ENCODE peak calls at places on chromosomes 16 and 17, in ten cellular contexts. I is endothelial cell, J is GM20000, F is esophagus squamous epithelium, U is left ventricle myocardium inferior, W is sigmoid colon, M is AG09319, X is stomach, K is tibial artery, C is transverse colon. G is an unnamed sample.

GRCh38 chr16:380837-381787 is 666 bp downstream of the PGAP6 start:
- DNase-seq in M (no peak), U (no peak), J (peak; percentile 65), K (no peak), C (no peak), F (no peak), W (no peak), I (peak; percentile 49), X (no peak), G (peak; percentile 54)

GRCh38 chr16:85372627-85373372 is 240.3 kb upstream of the GSE1 start:
- DNase-seq in I (no peak), M (peak; percentile 30), X (peak; percentile 61), J (no peak), C (no peak), K (peak; percentile 83), U (no peak), F (no peak), W (peak; percentile 83), G (no peak)

GRCh38 chr17:2853722-2854580 is 57.7 kb downstream of the RAP1GAP2 start:
- DNase-seq in U (peak; percentile 36), C (peak; percentile 65), J (peak; percentile 38), X (peak; percentile 55), I (peak; percentile 35), K (no peak), M (no peak), F (no peak), W (no peak), G (no peak)

GRCh38 chr16:46961373-46962353 is 11.8 kb downstream of the DNAJA2 start:
- DNase-seq in I (no peak), W (no peak), J (no peak), C (no peak), X (no peak), U (no peak), F (no peak), M (no peak), K (no peak), G (no peak)

GRCh38 chr16:17316005-17316404 is 154.8 kb downstream of the XYLT1 start:
- DNase-seq in W (no peak), I (no peak), C (no peak), K (no peak), M (no peak), X (no peak), U (no peak), F (no peak), J (no peak), G (no peak)

GRCh38 chr17:69082696-69083095 is 22.0 kb upstream of the ABCA9 start:
- DNase-seq in I (no peak), M (no peak), W (no peak), U (no peak), C (no peak), X (no peak), J (no peak), K (no peak), F (no peak), G (no peak)

GRCh38 chr16:67598527-67598926 is 36.2 kb downstream of the CTCF start:
- DNase-seq in F (no peak), X (no peak), M (peak; percentile 36), K (no peak), C (no peak), I (no peak), W (no peak), U (no peak), J (no peak), G (no peak)

GRCh38 chr16:13351651-13352217 is 450.3 kb downstream of the SHISA9 start:
- DNase-seq in I (no peak), C (no peak), M (no peak), J (no peak), U (no peak), K (no peak), X (no peak), W (no peak), F (no peak), G (no peak)

GRCh38 chr17:57016764-57017116 is 38.8 kb downstream of the SCPEP1 start:
- DNase-seq in X (no peak), F (no peak), J (no peak), C (no peak), U (no peak), M (no peak), K (no peak), W (no peak), I (no peak), G (no peak)

GRCh38 chr17:4968166-4968915 is 724 bp upstream of the SPAG7 start:
- DNase-seq in X (no peak), I (peak; percentile 32), U (no peak), F (no peak), K (no peak), C (no peak), W (no peak), M (no peak), J (no peak), G (no peak)

GRCh38 chr17:81365148-81365600 is 30.1 kb upstream of the BAHCC1 start:
- DNase-seq in K (peak; percentile 60), X (peak; percentile 89), M (no peak), F (no peak), U (no peak), J (no peak), C (peak; percentile 77), W (peak; percentile 90), I (no peak), G (no peak)

GRCh38 chr16:53404959-53405358 is 29.3 kb upstream of the RBL2 start:
- DNase-seq in I (no peak), J (no peak), W (no peak), X (no peak), C (no peak), M (no peak), F (no peak), K (no peak), U (no peak), G (no peak)
- TF ChIP-seq CTCF in I (no peak), J (no peak), W (no peak), X (no peak), C (no peak), M (no peak), F (no peak), K (no peak), U (no peak), G (no peak)

GRCh38 chr17:65572186-65572580 is 10.7 kb upstream of the AXIN2 start:
- DNase-seq in C (no peak), X (no peak), I (no peak), K (no peak), U (no peak), F (no peak), M (no peak), J (no peak), W (no peak), G (no peak)
- TF ChIP-seq CTCF in C (no peak), X (no peak), I (no peak), K (no peak), U (no peak), F (no peak), M (no peak), J (no peak), W (no peak), G (no peak)

GRCh38 chr16:87186876-87187533 is 130.2 kb downstream of the C16orf95 start:
- DNase-seq in J (no peak), U (no peak), F (no peak), K (no peak), C (no peak), M (no peak), I (no peak), W (no peak), X (no peak), G (no peak)

GRCh38 chr16:87183647-87184046 is 133.5 kb downstream of the C16orf95 start:
- DNase-seq in K (no peak), F (no peak), U (no peak), C (no peak), I (no peak), X (no peak), M (no peak), J (no peak), W (no peak), G (no peak)

GRCh38 chr16:87185983-87186382 is 131.2 kb downstream of the C16orf95 start:
- DNase-seq in W (no peak), F (no peak), X (no peak), C (no peak), I (no peak), U (no peak), K (no peak), M (no peak), J (no peak), G (no peak)

GRCh38 chr16:87186440-87186839 is 130.8 kb downstream of the C16orf95 start:
- DNase-seq in J (no peak), F (no peak), C (no peak), I (peak; percentile 36), M (no peak), U (no peak), X (no peak), W (no peak), K (no peak), G (no peak)

GRCh38 chr16:87185313-87185712 is 131.9 kb downstream of the C16orf95 start:
- DNase-seq in W (no peak), F (no peak), J (no peak), I (no peak), U (no peak), X (no peak), M (no peak), K (no peak), C (no peak), G (no peak)
- TF ChIP-seq CTCF in W (no peak), F (no peak), J (no peak), I (no peak), U (no peak), X (no peak), M (peak; percentile 3), K (peak; percentile 12), C (no peak), G (no peak)

GRCh38 chr17:36948717-36949460 is at the start of gene AATF:
- DNase-seq in I (peak; percentile 94), C (peak; percentile 97), M (peak; percentile 85), J (peak; percentile 99), F (peak; percentile 81), W (peak; percentile 98), U (peak; percentile 97), X (peak; percentile 98), K (peak; percentile 96), G (peak; percentile 99)

GRCh38 chr17:36950027-36950426 is 1.3 kb downstream of the AATF start:
- DNase-seq in J (no peak), X (no peak), K (no peak), F (no peak), U (no peak), M (no peak), I (no peak), C (no peak), W (no peak), G (no peak)

GRCh38 chr17:36947922-36948716 is 635 bp upstream of the AATF start:
- DNase-seq in F (no peak), M (no peak), W (no peak), K (no peak), I (no peak), J (no peak), X (no peak), U (no peak), C (no peak), G (no peak)

GRCh38 chr17:36951390-36951789 is 2.6 kb downstream of the AATF start:
- DNase-seq in K (no peak), I (no peak), X (no peak), M (no peak), U (no peak), C (no peak), W (no peak), F (no peak), J (no peak), G (no peak)

DNA sequence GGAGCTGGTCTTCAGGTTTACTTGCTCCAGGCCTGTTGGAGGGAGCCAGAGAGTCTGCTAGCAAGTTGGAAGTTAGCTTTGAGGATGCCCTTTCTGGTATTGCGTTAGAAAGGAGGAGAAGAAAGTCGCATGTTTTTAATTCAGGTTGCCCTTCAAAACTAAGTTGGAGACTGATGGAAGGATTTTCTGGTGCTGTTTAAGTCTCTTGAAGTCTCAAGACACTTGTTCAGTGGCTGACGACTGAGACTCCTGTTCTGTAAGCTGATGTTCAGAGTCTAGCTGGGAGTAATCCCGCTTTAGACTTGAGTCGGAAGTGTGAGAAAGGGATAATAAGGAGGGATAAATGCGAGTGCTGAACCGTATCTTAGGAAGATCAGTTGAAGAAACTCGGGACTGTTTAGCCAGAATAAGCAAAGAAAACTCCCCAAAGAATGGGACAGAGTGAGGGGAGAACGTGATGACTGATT is 740 bp downstream of the AATF start:
- DNase-seq in C (no peak), I (no peak), K (no peak), F (no peak), M (no peak), W (no peak), J (no peak), X (no peak), U (no peak), G (no peak)
- TF ChIP-seq CTCF in C (no peak), I (no peak), K (no peak), F (no peak), M (no peak), W (no peak), J (no peak), X (no peak), U (no peak), G (no peak)

G was measured in GM13976.